ENCODE peak calls at places on chromosomes 4 and X, in four cellular contexts. One of them, this sample, is unnamed.
A peak's percentile ranks its signal among the peaks of the same experiment; 100 is the strongest.

GRCh38 chrX:72245461-72246089 is 6.7 kb upstream of the ERCC6L start:
- DNase-seq in cardiac muscle cell: peak; percentile 71
- DNase-seq in right atrium auricular region: no peak
- DNase-seq in choroid plexus epithelial cell: peak; percentile 69
- DNase-seq in this sample: peak; percentile 75

GRCh38 chr4:142314183-142314582 is 531.9 kb downstream of the INPP4B start:
- DNase-seq in right atrium auricular region: no peak
- DNase-seq in cardiac muscle cell: no peak
- DNase-seq in choroid plexus epithelial cell: no peak
- DNase-seq in this sample: no peak

GRCh38 chrX:100328342-100328741 is 81.7 kb downstream of the PCDH19 start:
- DNase-seq in cardiac muscle cell: no peak
- DNase-seq in right atrium auricular region: no peak
- DNase-seq in choroid plexus epithelial cell: no peak
- DNase-seq in this sample: no peak

GRCh38 chr4:3255611-3256186 is 6.7 kb downstream of the MSANTD1 start:
- DNase-seq in choroid plexus epithelial cell: no peak
- DNase-seq in cardiac muscle cell: no peak
- DNase-seq in right atrium auricular region: no peak
- DNase-seq in this sample: no peak

GRCh38 chr4:127856485-127857447 is 23.9 kb upstream of the PLK4 start:
- DNase-seq in choroid plexus epithelial cell: peak; percentile 93
- DNase-seq in cardiac muscle cell: peak; percentile 90
- DNase-seq in right atrium auricular region: no peak
- DNase-seq in this sample: peak; percentile 84

GRCh38 chr4:121220698-121221097 is 56.6 kb upstream of the TNIP3 start:
- DNase-seq in choroid plexus epithelial cell: no peak
- DNase-seq in cardiac muscle cell: no peak
- DNase-seq in right atrium auricular region: no peak
- DNase-seq in this sample: no peak

GRCh38 chr4:18568600-18568999 is 547.0 kb upstream of the LCORL start:
- DNase-seq in cardiac muscle cell: peak; percentile 1
- DNase-seq in choroid plexus epithelial cell: peak; percentile 15
- DNase-seq in right atrium auricular region: no peak
- DNase-seq in this sample: peak; percentile 1

GRCh38 chr4:24831637-24832036 is 36.3 kb downstream of the SOD3 start:
- DNase-seq in cardiac muscle cell: no peak
- DNase-seq in choroid plexus epithelial cell: no peak
- DNase-seq in right atrium auricular region: no peak
- DNase-seq in this sample: no peak

GRCh38 chrX:124573458-124573857 is 227.1 kb downstream of the SH2D1A start:
- DNase-seq in right atrium auricular region: no peak
- DNase-seq in choroid plexus epithelial cell: peak; percentile 20
- DNase-seq in cardiac muscle cell: peak; percentile 0
- DNase-seq in this sample: peak; percentile 68

GRCh38 chr4:95251568-95251967 is 297.2 kb downstream of the UNC5C start:
- DNase-seq in choroid plexus epithelial cell: no peak
- DNase-seq in right atrium auricular region: no peak
- DNase-seq in cardiac muscle cell: no peak
- DNase-seq in this sample: no peak

GRCh38 chr4:157271166-157271869 is 50.8 kb downstream of the GRIA2 start:
- DNase-seq in cardiac muscle cell: no peak
- DNase-seq in choroid plexus epithelial cell: no peak
- DNase-seq in right atrium auricular region: no peak
- DNase-seq in this sample: peak; percentile 8

GRCh38 chr4:163540977-163541376 is 46.5 kb downstream of the TMA16 start:
- DNase-seq in choroid plexus epithelial cell: peak; percentile 84
- DNase-seq in right atrium auricular region: no peak
- DNase-seq in cardiac muscle cell: peak; percentile 19
- DNase-seq in this sample: peak; percentile 83

GRCh38 chr4:3316146-3316545 is 23.3 kb downstream of the RGS12 start:
- DNase-seq in cardiac muscle cell: no peak
- DNase-seq in right atrium auricular region: peak; percentile 26
- DNase-seq in choroid plexus epithelial cell: no peak
- DNase-seq in this sample: no peak

GRCh38 chr4:41660350-41660749 is 88.2 kb downstream of the PHOX2B start:
- DNase-seq in cardiac muscle cell: no peak
- DNase-seq in choroid plexus epithelial cell: no peak
- DNase-seq in right atrium auricular region: no peak
- DNase-seq in this sample: no peak

GRCh38 chr4:87525636-87526035 is 3.5 kb downstream of the SPARCL1 start:
- DNase-seq in choroid plexus epithelial cell: peak; percentile 62
- DNase-seq in cardiac muscle cell: peak; percentile 83
- DNase-seq in right atrium auricular region: no peak
- DNase-seq in this sample: peak; percentile 67

GRCh38 chr4:6474053-6474568 is 1.7 kb upstream of the PPP2R2C start:
- DNase-seq in right atrium auricular region: peak; percentile 53
- DNase-seq in cardiac muscle cell: no peak
- DNase-seq in choroid plexus epithelial cell: peak; percentile 22
- DNase-seq in this sample: no peak

GRCh38 chr4:1323280-1323634 is 23.8 kb upstream of the UVSSA start:
- DNase-seq in cardiac muscle cell: no peak
- DNase-seq in right atrium auricular region: no peak
- DNase-seq in choroid plexus epithelial cell: no peak
- DNase-seq in this sample: no peak

GRCh38 chr4:54929459-54929858 is 195.9 kb downstream of the KDR start:
- DNase-seq in choroid plexus epithelial cell: no peak
- DNase-seq in right atrium auricular region: no peak
- DNase-seq in cardiac muscle cell: no peak
- DNase-seq in this sample: no peak

GRCh38 chr4:81314196-81314896 is 99.3 kb upstream of the PRKG2 start:
- DNase-seq in cardiac muscle cell: peak; percentile 91
- DNase-seq in right atrium auricular region: peak; percentile 70
- DNase-seq in choroid plexus epithelial cell: peak; percentile 50
- DNase-seq in this sample: peak; percentile 90

GRCh38 chrX:42567268-42567667 is 210.7 kb downstream of the PPP1R2C start:
- DNase-seq in choroid plexus epithelial cell: peak; percentile 10
- DNase-seq in right atrium auricular region: no peak
- DNase-seq in cardiac muscle cell: no peak
- DNase-seq in this sample: no peak

GRCh38 chr4:113645771-113646455 is 115.6 kb downstream of the CAMK2D start:
- DNase-seq in choroid plexus epithelial cell: peak; percentile 50
- DNase-seq in right atrium auricular region: no peak
- DNase-seq in cardiac muscle cell: peak; percentile 68
- DNase-seq in this sample: peak; percentile 69

GRCh38 chrX:129768186-129768585 is 11.6 kb upstream of the SASH3 start:
- DNase-seq in choroid plexus epithelial cell: no peak
- DNase-seq in right atrium auricular region: no peak
- DNase-seq in cardiac muscle cell: no peak
- DNase-seq in this sample: no peak

GRCh38 chrX:48934581-48935331 is 15.9 kb upstream of the PIM2 start:
- DNase-seq in right atrium auricular region: no peak
- DNase-seq in cardiac muscle cell: no peak
- DNase-seq in choroid plexus epithelial cell: no peak
- DNase-seq in this sample: no peak

GRCh38 chr4:11596989-11597388 is 168.3 kb upstream of the HS3ST1 start:
- DNase-seq in choroid plexus epithelial cell: no peak
- DNase-seq in cardiac muscle cell: no peak
- DNase-seq in right atrium auricular region: no peak
- DNase-seq in this sample: no peak

GRCh38 chr4:93313207-93313606 is 515.3 kb upstream of the ATOH1 start:
- DNase-seq in right atrium auricular region: no peak
- DNase-seq in choroid plexus epithelial cell: peak; percentile 47
- DNase-seq in cardiac muscle cell: peak; percentile 3
- DNase-seq in this sample: no peak

GRCh38 chrX:34584781-34585180 is 72.3 kb downstream of the TMEM47 start:
- DNase-seq in cardiac muscle cell: no peak
- DNase-seq in right atrium auricular region: no peak
- DNase-seq in choroid plexus epithelial cell: no peak
- DNase-seq in this sample: no peak

GRCh38 chr4:152073738-152074137 is 312.9 kb upstream of the GATB start:
- DNase-seq in right atrium auricular region: peak; percentile 62
- DNase-seq in choroid plexus epithelial cell: no peak
- DNase-seq in cardiac muscle cell: peak; percentile 33
- DNase-seq in this sample: peak; percentile 13

GRCh38 chr4:83285022-83285387 is 407 bp upstream of the COQ2 start:
- DNase-seq in cardiac muscle cell: peak; percentile 73
- DNase-seq in choroid plexus epithelial cell: peak; percentile 74
- DNase-seq in right atrium auricular region: no peak
- DNase-seq in this sample: peak; percentile 73

GRCh38 chr4:15194520-15194919 is 192.2 kb downstream of the CPEB2 start:
- DNase-seq in right atrium auricular region: no peak
- DNase-seq in choroid plexus epithelial cell: peak; percentile 82
- DNase-seq in cardiac muscle cell: peak; percentile 13
- DNase-seq in this sample: no peak

GRCh38 chrX:136202889-136203288 is 48.3 kb downstream of the MAP7D3 start:
- DNase-seq in cardiac muscle cell: peak; percentile 63
- DNase-seq in right atrium auricular region: no peak
- DNase-seq in choroid plexus epithelial cell: peak; percentile 64
- DNase-seq in this sample: peak; percentile 72

GRCh38 chrX:39331062-39331704 is 529.9 kb downstream of the MID1IP1 start:
- DNase-seq in right atrium auricular region: no peak
- DNase-seq in cardiac muscle cell: no peak
- DNase-seq in choroid plexus epithelial cell: no peak
- DNase-seq in this sample: no peak

GRCh38 chr4:113160548-113160947 is 111.1 kb downstream of the ANK2 start:
- DNase-seq in cardiac muscle cell: no peak
- DNase-seq in choroid plexus epithelial cell: no peak
- DNase-seq in right atrium auricular region: no peak
- DNase-seq in this sample: no peak

GRCh38 chr4:23877758-23878229 is 12.1 kb downstream of the PPARGC1A start:
- DNase-seq in choroid plexus epithelial cell: peak; percentile 66
- DNase-seq in right atrium auricular region: no peak
- DNase-seq in cardiac muscle cell: peak; percentile 54
- DNase-seq in this sample: peak; percentile 30

DNA sequence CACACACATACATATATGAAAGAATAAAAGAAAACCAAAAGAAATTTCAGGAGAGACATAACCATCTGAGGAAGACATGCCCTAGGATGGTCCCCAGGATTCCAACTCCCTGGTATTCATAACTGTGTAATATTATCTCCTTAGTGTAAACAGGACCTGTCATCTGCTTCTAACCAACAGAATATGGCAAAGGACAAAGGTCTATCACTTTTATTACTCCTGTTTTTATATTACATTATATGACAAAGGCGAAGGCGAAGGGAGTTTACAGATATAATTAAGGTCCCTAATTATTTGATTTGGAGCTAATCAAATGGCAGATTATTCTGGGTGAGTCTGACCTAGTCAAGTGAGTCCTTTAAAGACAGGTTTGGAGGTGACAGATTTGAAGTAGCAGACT is 155.1 kb downstream of the MID1 start:
- DNase-seq in cardiac muscle cell: no peak
- DNase-seq in choroid plexus epithelial cell: no peak
- DNase-seq in right atrium auricular region: no peak
- DNase-seq in this sample: no peak
- H3K4me3 ChIP-seq in cardiac muscle cell: no peak overlapping the region
- H3K4me3 ChIP-seq in choroid plexus epithelial cell: no peak overlapping the region
- H3K4me3 ChIP-seq in right atrium auricular region: no peak overlapping the region
- H3K4me3 ChIP-seq in this sample: no peak overlapping the region

GRCh38 chr4:139562067-139562684 is 6.2 kb upstream of the SETD7 start:
- DNase-seq in right atrium auricular region: no peak
- DNase-seq in cardiac muscle cell: no peak
- DNase-seq in choroid plexus epithelial cell: no peak
- DNase-seq in this sample: no peak

GRCh38 chr4:139562839-139563238 is 6.8 kb upstream of the SETD7 start:
- DNase-seq in right atrium auricular region: no peak
- DNase-seq in cardiac muscle cell: no peak
- DNase-seq in choroid plexus epithelial cell: no peak
- DNase-seq in this sample: no peak

GRCh38 chr4:139563515-139563914 is 7.5 kb upstream of the SETD7 start:
- DNase-seq in cardiac muscle cell: no peak
- DNase-seq in choroid plexus epithelial cell: no peak
- DNase-seq in right atrium auricular region: no peak
- DNase-seq in this sample: no peak

GRCh38 chr4:139568206-139568969 is 12.4 kb upstream of the SETD7 start:
- DNase-seq in right atrium auricular region: no peak
- DNase-seq in cardiac muscle cell: peak; percentile 53
- DNase-seq in choroid plexus epithelial cell: peak; percentile 54
- DNase-seq in this sample: no peak

GRCh38 chr4:139564502-139564901 is 8.5 kb upstream of the SETD7 start:
- DNase-seq in choroid plexus epithelial cell: peak; percentile 21
- DNase-seq in cardiac muscle cell: no peak
- DNase-seq in right atrium auricular region: no peak
- DNase-seq in this sample: no peak
- TF ChIP-seq CTCF in choroid plexus epithelial cell: peak; percentile 44
- TF ChIP-seq CTCF in cardiac muscle cell: peak; percentile 7
- TF ChIP-seq CTCF in right atrium auricular region: peak; percentile 18
- TF ChIP-seq CTCF in this sample: peak; percentile 21

GRCh38 chr4:48518143-48518542 is 28.1 kb downstream of the ZAR1 start:
- DNase-seq in cardiac muscle cell: no peak
- DNase-seq in choroid plexus epithelial cell: no peak
- DNase-seq in right atrium auricular region: no peak
- DNase-seq in this sample: no peak
- H3K4me3 ChIP-seq in cardiac muscle cell: no peak overlapping the region
- H3K4me3 ChIP-seq in choroid plexus epithelial cell: no peak overlapping the region
- H3K4me3 ChIP-seq in right atrium auricular region: no peak overlapping the region
- H3K4me3 ChIP-seq in this sample: no peak overlapping the region

GRCh38 chr4:115851918-115852766 is 738.7 kb upstream of the NDST4 start:
- DNase-seq in right atrium auricular region: no peak
- DNase-seq in choroid plexus epithelial cell: peak; percentile 61
- DNase-seq in cardiac muscle cell: no peak
- DNase-seq in this sample: peak; percentile 22

GRCh38 chr4:115850799-115851509 is 737.5 kb upstream of the NDST4 start:
- DNase-seq in choroid plexus epithelial cell: no peak
- DNase-seq in cardiac muscle cell: no peak
- DNase-seq in right atrium auricular region: no peak
- DNase-seq in this sample: no peak

DNA sequence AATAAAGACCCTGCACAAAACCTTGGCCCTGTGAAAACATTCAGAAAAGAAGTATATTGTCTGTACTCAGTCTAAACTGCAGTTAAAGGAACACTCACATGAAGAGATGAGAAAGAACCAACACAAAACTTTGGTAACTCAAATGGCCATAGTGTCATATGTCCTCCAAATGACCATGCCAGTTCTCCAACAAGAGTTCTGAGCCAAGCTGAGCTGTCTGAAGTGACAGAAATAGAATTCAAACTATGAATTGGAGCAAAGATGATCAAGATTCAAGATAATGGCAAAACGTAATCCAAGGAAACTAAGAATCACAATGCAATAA is 739.3 kb upstream of the NDST4 start:
- DNase-seq in right atrium auricular region: no peak
- DNase-seq in choroid plexus epithelial cell: no peak
- DNase-seq in cardiac muscle cell: no peak
- DNase-seq in this sample: no peak
- TF ChIP-seq CTCF in right atrium auricular region: no peak
- TF ChIP-seq CTCF in choroid plexus epithelial cell: no peak
- TF ChIP-seq CTCF in cardiac muscle cell: no peak
- TF ChIP-seq CTCF in this sample: no peak

GRCh38 chrX:52426810-52427209 is 58.0 kb downstream of the XAGE2 start:
- DNase-seq in cardiac muscle cell: no peak
- DNase-seq in right atrium auricular region: no peak
- DNase-seq in choroid plexus epithelial cell: no peak
- DNase-seq in this sample: no peak
- H3K4me3 ChIP-seq in cardiac muscle cell: no peak overlapping the region
- H3K4me3 ChIP-seq in right atrium auricular region: no peak overlapping the region
- H3K4me3 ChIP-seq in choroid plexus epithelial cell: no peak overlapping the region
- H3K4me3 ChIP-seq in this sample: no peak overlapping the region